ENCODE peak calls at places on chromosome 9, in seven cellular contexts. N is esophagus squamous epithelium; O is endothelial cell; C is lower lobe of right lung; F is iPS-NIHi11; X is Right ventricle myocardium superior; M is stimulated activated CD4-positive, alpha-beta T cell treated with anti-CD3 and anti-CD28 coated beads, Interleukin-1b, Interleukin-23, amount 100 ng/mL, for 1 hour. H is an unnamed sample.
A peak's percentile ranks its signal among the peaks of the same experiment; 100 is the strongest.

GRCh38 chr9:21709464-21710058 is 92.9 kb upstream of the MTAP start:
- DNase-seq in X (no peak), O (peak; percentile 73), F (peak; percentile 48), M (peak; percentile 56), C (no peak), N (no peak), H (peak; percentile 79)

GRCh38 chr9:138077126-138077525 is 199.5 kb downstream of the CACNA1B start:
- DNase-seq in O (no peak), N (no peak), F (no peak), C (no peak), X (no peak), M (no peak), H (no peak)

GRCh38 chr9:38432922-38433510 is 8.8 kb upstream of the IGFBPL1 start:
- DNase-seq in C (no peak), F (peak; percentile 56), O (peak; percentile 20), N (no peak), M (no peak), X (no peak), H (peak; percentile 47)

GRCh38 chr9:134623408-134624066 is 18.1 kb upstream of the COL5A1 start:
- DNase-seq in C (peak; percentile 33), N (no peak), M (no peak), X (no peak), O (no peak), F (no peak), H (no peak)

GRCh38 chr9:136484153-136485048 is 1.6 kb upstream of the SEC16A start:
- DNase-seq in X (no peak), M (no peak), O (no peak), C (peak; percentile 64), N (no peak), F (no peak), H (peak; percentile 79)

GRCh38 chr9:86668488-86668887 is 278.8 kb downstream of the GAS1 start:
- DNase-seq in M (no peak), X (no peak), N (no peak), F (no peak), C (no peak), O (no peak), H (no peak)

GRCh38 chr9:80074439-80074838 is 502.7 kb downstream of the TLE4 start:
- DNase-seq in M (no peak), F (no peak), N (no peak), X (no peak), O (no peak), C (no peak), H (no peak)

GRCh38 chr9:13899924-13900323 is 414.0 kb downstream of the NFIB start:
- DNase-seq in M (no peak), C (no peak), X (no peak), F (no peak), N (no peak), O (no peak), H (no peak)

GRCh38 chr9:86639899-86640379 is 285.7 kb upstream of the TUT7 start:
- DNase-seq in F (peak; percentile 22), X (no peak), N (no peak), O (peak; percentile 19), M (no peak), C (peak; percentile 50), H (no peak)

GRCh38 chr9:137370865-137371520 is 52.0 kb downstream of the EXD3 start:
- DNase-seq in M (no peak), F (peak; percentile 66), O (no peak), X (peak; percentile 37), C (no peak), N (no peak), H (no peak)

GRCh38 chr9:4678679-4679267 is 596 bp upstream of the CDC37L1 start:
- DNase-seq in X (no peak), M (no peak), N (no peak), F (no peak), C (no peak), O (peak; percentile 22), H (no peak)